ENCODE peak calls at places on chromosomes 6 and 20, in seven cellular contexts. W is NCI-H1105 treated with DMSO at 0.1 percent for 48 hours, F is H1, R is cardiac muscle cell, Q is PC-3, B is left lung, G is NCI-H2029 treated with DMSO at 0.1 percent for 48 hours. D is an unnamed sample.

GRCh38 chr6:124963416-124964083 is 1.3 kb downstream of the RNF217 start:
- DNase-seq in W (no peak), F (no peak), R (peak; percentile 46), Q (peak; percentile 19), B (no peak), G (no peak), D (no peak)

GRCh38 chr20:15882553-15882952 is 690.7 kb downstream of the KIF16B start:
- DNase-seq in W (no peak), F (no peak), R (no peak), Q (peak; percentile 43), B (no peak), G (no peak), D (no peak)

GRCh38 chr6:38272222-38272621 is 367.5 kb downstream of the BTBD9 start:
- DNase-seq in W (no peak), F (no peak), R (no peak), Q (peak; percentile 43), B (no peak), G (no peak), D (no peak)

GRCh38 chr6:168333039-168333438 is 13.5 kb upstream of the DACT2 start:
- DNase-seq in W (peak; percentile 14), F (no peak), R (no peak), Q (no peak), B (no peak), G (no peak), D (no peak)

GRCh38 chr6:163620670-163621330 is 206.3 kb downstream of the QKI start:
- DNase-seq in W (no peak), F (no peak), R (no peak), Q (no peak), B (no peak), G (no peak), D (no peak)

GRCh38 chr6:32116674-32117073 is 7.5 kb upstream of the TNXB start:
- DNase-seq in W (no peak), F (no peak), R (no peak), Q (peak; percentile 47), B (no peak), G (no peak), D (peak; percentile 35)

GRCh38 chr6:105798057-105798456 is 288.1 kb upstream of the PRDM1 start:
- DNase-seq in W (no peak), F (no peak), R (peak; percentile 4), Q (no peak), B (no peak), G (no peak), D (no peak)

GRCh38 chr6:166830185-166830890 is 126.0 kb downstream of the RNASET2 start:
- DNase-seq in W (no peak), F (no peak), R (no peak), Q (no peak), B (no peak), G (no peak), D (no peak)

GRCh38 chr6:54135665-54136370 is 24.6 kb downstream of the MLIP start:
- DNase-seq in W (peak; percentile 16), F (no peak), R (peak; percentile 86), Q (peak; percentile 63), B (no peak), G (no peak), D (no peak)

GRCh38 chr6:170134077-170135040 is 156.5 kb downstream of the DLL1 start:
- DNase-seq in W (peak; percentile 96), F (no peak), R (peak; percentile 62), Q (no peak), B (peak; percentile 71), G (no peak), D (no peak)